ENCODE peak calls at places on chromosome 11, in five cellular contexts. V, N, U, I and L are unnamed samples.
A peak's percentile ranks its signal among the peaks of the same experiment; 100 is the strongest.

GRCh38 chr11:113849713-113850112 is 25.7 kb downstream of the USP28 start:
- DNase-seq in V (peak; percentile 73), N (no peak), U (no peak), I (no peak), L (no peak)

GRCh38 chr11:126485021-126485781 is 129.7 kb downstream of the ST3GAL4 start:
- DNase-seq in V (no peak), N (no peak), U (no peak), I (no peak), L (no peak)

GRCh38 chr11:46100670-46101069 is 20.6 kb downstream of the PHF21A start:
- DNase-seq in V (no peak), N (no peak), U (no peak), I (no peak), L (peak; percentile 71)

GRCh38 chr11:16169946-16170345 is 186.4 kb downstream of the SOX6 start:
- DNase-seq in V (no peak), N (no peak), U (no peak), I (no peak), L (no peak)

GRCh38 chr11:49208006-49208721 is at the start of gene FOLH1:
- DNase-seq in V (no peak), N (no peak), U (no peak), I (no peak), L (no peak)

GRCh38 chr11:35127619-35128018 is 11.4 kb upstream of the CD44 start:
- DNase-seq in V (no peak), N (no peak), U (no peak), I (no peak), L (no peak)

GRCh38 chr11:121157756-121158155 is 56.7 kb downstream of the TECTA start:
- DNase-seq in V (no peak), N (no peak), U (no peak), I (no peak), L (no peak)

GRCh38 chr11:115499241-115499799 is 4.9 kb downstream of the CADM1 start:
- DNase-seq in V (no peak), N (no peak), U (no peak), I (no peak), L (no peak)

GRCh38 chr11:29029452-29029851 is 921.3 kb downstream of the METTL15 start:
- DNase-seq in V (no peak), N (no peak), U (no peak), I (no peak), L (no peak)

GRCh38 chr11:131897976-131898375 is 527.6 kb downstream of the NTM start:
- DNase-seq in V (no peak), N (no peak), U (no peak), I (no peak), L (no peak)

DNA sequence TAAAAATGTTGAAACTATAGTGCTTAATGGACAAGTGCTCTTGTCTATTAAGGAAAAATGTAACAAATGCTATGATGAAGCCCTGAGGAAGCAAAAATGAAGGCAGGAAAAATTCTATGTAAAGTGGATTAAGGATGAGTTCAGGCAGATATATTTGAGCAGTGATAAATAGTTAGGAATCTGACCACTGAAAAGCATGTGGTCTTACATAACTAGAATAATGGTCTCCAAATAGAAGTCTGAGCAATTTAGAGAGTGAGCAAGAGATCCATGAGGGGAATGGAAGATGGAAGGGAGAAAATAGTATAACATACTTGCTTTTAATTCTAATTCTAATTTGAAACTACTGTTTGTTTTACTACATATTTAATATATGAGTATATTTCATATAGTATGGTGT is 510.6 kb upstream of the ARHGAP42 start:
- DNase-seq in V (no peak), N (no peak), U (no peak), I (no peak), L (no peak)
- TF ChIP-seq SRF in V (no peak), N (no peak), U (no peak), I (no peak), L (no peak)

DNA sequence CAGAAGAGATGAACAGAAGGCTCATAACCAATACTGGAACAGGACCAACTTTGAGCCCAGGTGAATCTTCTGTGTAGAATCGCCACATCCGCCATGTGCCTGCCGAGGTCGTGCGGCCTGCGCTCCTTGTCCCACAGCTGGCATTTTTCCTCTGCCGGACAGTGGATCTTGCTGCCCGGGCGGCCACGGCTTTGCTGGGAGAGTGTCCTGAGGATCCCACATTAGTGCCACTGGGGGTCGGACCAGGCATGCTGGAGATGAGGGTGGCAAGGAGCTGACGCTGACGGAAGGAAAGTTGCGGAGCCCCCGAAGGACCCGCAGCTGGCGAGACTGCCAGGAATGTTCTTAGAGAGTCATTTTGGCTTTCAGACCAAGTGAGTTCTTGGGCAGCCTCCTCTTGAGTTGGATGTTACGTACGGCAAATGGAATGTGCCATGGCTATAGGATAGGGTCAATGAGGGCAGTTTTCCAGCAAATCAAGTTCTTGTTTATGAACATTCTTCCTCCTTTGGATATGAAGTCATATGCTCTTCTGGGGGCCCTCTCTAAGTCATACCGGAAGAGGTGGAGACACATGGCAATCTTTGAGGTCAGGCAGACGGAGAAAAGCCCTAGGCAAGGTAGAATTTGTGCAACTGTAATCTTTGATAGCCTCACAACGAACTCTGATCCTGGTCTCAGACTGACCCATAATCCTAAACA is 57.4 kb upstream of the NUP160 start:
- DNase-seq in V (no peak), N (no peak), U (no peak), I (no peak), L (no peak)
- TF ChIP-seq SRF in V (no peak), N (no peak), U (no peak), I (no peak), L (no peak)

DNA sequence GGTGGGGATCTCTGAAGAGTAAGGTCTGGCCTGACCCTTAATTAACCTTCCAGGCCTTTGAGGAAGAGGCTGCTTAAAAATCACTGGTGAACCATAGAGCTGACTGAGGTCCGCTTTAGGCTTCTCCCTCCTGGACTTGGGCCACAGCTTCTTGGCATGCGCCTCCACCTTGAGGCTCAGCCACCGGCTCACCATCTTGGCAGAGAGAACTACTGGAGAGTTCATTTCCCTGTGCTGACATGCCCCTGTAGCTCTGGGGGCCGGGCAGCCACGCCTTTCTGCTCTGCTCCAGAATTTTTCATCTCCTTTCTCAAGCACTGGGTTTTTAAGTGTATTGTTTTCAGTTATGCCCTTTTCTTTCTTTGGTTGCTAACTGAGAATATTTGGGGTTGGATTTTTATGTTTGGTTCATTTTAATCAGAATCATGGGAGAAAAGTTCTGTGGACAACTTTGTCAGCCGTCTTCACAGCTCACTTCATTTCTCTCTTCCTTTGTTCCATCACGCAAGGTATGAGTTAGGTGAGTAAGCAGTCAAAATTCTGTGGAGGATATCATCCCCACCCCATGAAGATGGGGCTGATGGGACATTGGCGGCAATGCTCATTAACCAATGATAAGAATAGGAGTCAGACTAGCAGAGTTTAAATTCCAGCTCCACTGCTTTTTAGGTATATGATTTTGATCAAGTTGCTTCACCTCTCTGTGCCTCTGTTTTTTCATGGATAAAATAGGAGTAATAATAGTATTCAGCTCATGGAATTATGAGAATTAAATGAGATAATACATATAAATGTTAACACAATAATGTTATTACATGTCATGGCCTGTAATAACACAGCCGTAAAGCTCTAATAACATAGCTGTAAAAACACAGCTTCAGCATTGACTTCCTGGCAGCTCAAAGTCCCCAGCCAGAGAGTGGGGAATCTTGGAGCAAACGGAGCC is 103.9 kb downstream of the DBX1 start:
- DNase-seq in V (no peak), N (no peak), U (no peak), I (no peak), L (no peak)
- TF ChIP-seq SRF in V (no peak), N (no peak), U (no peak), I (no peak), L (no peak)

GRCh38 chr11:44939673-44940072 is 11.0 kb downstream of the TP53I11 start:
- DNase-seq in V (no peak), N (no peak), U (peak; percentile 7), I (peak; percentile 64), L (no peak)
- TF ChIP-seq SRF in V (no peak), N (no peak), U (no peak), I (no peak), L (no peak)